ENCODE peak calls at places on chromosomes 4 and X, in seven cellular contexts. K is hepatocyte, R is SK-N-SH, E is MM.1S, Q is neural progenitor cell, O is HCT116, U is OCI-LY7. N is an unnamed sample.
A peak's percentile ranks its signal among the peaks of the same experiment; 100 is the strongest.

GRCh38 chrX:150348365-150348764 is 14.8 kb upstream of the MAMLD1 start:
- DNase-seq in K (peak; percentile 51), R (no peak), E (peak; percentile 62), Q (peak; percentile 50), O (no peak), U (no peak), N (peak; percentile 51)

GRCh38 chr4:18935956-18936355 is 914.4 kb upstream of the LCORL start:
- DNase-seq in K (no peak), R (no peak), E (no peak), Q (peak; percentile 68), O (no peak), U (no peak), N (no peak)

GRCh38 chr4:61199869-61200194 is 294 bp upstream of the ADGRL3 start:
- DNase-seq in K (no peak), R (no peak), E (no peak), Q (no peak), O (no peak), U (no peak), N (no peak)

GRCh38 chrX:126489141-126489540 is 63.5 kb downstream of the DCAF12L1 start:
- DNase-seq in K (no peak), R (no peak), E (no peak), Q (no peak), O (no peak), U (no peak), N (no peak)

GRCh38 chrX:154505726-154506125 is 10.3 kb downstream of the FAM3A start:
- DNase-seq in K (no peak), R (no peak), E (no peak), Q (no peak), O (no peak), U (no peak), N (peak; percentile 76)

GRCh38 chrX:6738518-6739470 is 203.9 kb upstream of the VCX3A start:
- DNase-seq in K (no peak), R (no peak), E (peak; percentile 92), Q (no peak), O (no peak), U (peak; percentile 88), N (no peak)

GRCh38 chrX:154793084-154793483 is 12.2 kb downstream of the MPP1 start:
- DNase-seq in K (no peak), R (no peak), E (no peak), Q (no peak), O (no peak), U (no peak), N (peak; percentile 70)

GRCh38 chrX:136711147-136711546 is 63.2 kb downstream of the CD40LG start:
- DNase-seq in K (peak; percentile 26), R (peak; percentile 42), E (peak; percentile 59), Q (peak; percentile 29), O (no peak), U (peak; percentile 7), N (peak; percentile 69)

GRCh38 chrX:316351-317325 is 2.0 kb downstream of the GTPBP6 start:
- DNase-seq in K (no peak), R (no peak), E (no peak), Q (no peak), O (no peak), U (no peak), N (no peak)

GRCh38 chr4:56744030-56744429 is 62.9 kb upstream of the HOPX start:
- DNase-seq in K (no peak), R (no peak), E (no peak), Q (no peak), O (no peak), U (no peak), N (no peak)

GRCh38 chrX:37302569-37302968 is 46.6 kb upstream of the PRRG1 start:
- DNase-seq in K (peak; percentile 50), R (no peak), E (no peak), Q (peak; percentile 27), O (peak; percentile 10), U (no peak), N (peak; percentile 52)

GRCh38 chrX:39862958-39863357 is 234.8 kb downstream of the BCOR start:
- DNase-seq in K (no peak), R (no peak), E (no peak), Q (no peak), O (no peak), U (no peak), N (no peak)

GRCh38 chrX:40173662-40174593 is 76.2 kb upstream of the BCOR start:
- DNase-seq in K (peak; percentile 76), R (peak; percentile 48), E (peak; percentile 79), Q (peak; percentile 50), O (peak; percentile 72), U (peak; percentile 71), N (peak; percentile 70)

GRCh38 chrX:111854778-111855490 is 21.0 kb upstream of the TRPC5OS start:
- DNase-seq in K (peak; percentile 54), R (peak; percentile 4), E (no peak), Q (no peak), O (peak; percentile 23), U (peak; percentile 1), N (no peak)

GRCh38 chr4:186723207-186724047 is at the start of gene FAT1:
- DNase-seq in K (peak; percentile 90), R (peak; percentile 85), E (peak; percentile 74), Q (peak; percentile 91), O (no peak), U (no peak), N (peak; percentile 72)

GRCh38 chrX:39911278-39911897 is 186.4 kb downstream of the BCOR start:
- DNase-seq in K (no peak), R (no peak), E (no peak), Q (no peak), O (no peak), U (no peak), N (no peak)

GRCh38 chr4:109406337-109406931 is 27.2 kb upstream of the SEC24B start:
- DNase-seq in K (peak; percentile 70), R (peak; percentile 29), E (peak; percentile 84), Q (peak; percentile 72), O (peak; percentile 59), U (peak; percentile 67), N (peak; percentile 70)

GRCh38 chr4:177093964-177094363 is 215.7 kb upstream of the NEIL3 start:
- DNase-seq in K (no peak), R (peak; percentile 15), E (peak; percentile 8), Q (no peak), O (no peak), U (no peak), N (no peak)

GRCh38 chrX:48569958-48570357 is 4.3 kb upstream of the RBM3 start:
- DNase-seq in K (no peak), R (no peak), E (no peak), Q (no peak), O (no peak), U (no peak), N (peak; percentile 47)

GRCh38 chrX:48576108-48576507 is 1.8 kb downstream of the RBM3 start:
- DNase-seq in K (no peak), R (no peak), E (no peak), Q (no peak), O (no peak), U (no peak), N (no peak)

GRCh38 chrX:48575642-48576041 is 1.4 kb downstream of the RBM3 start:
- DNase-seq in K (no peak), R (no peak), E (no peak), Q (no peak), O (no peak), U (no peak), N (no peak)

GRCh38 chrX:48574270-48575266 is at the start of gene RBM3:
- DNase-seq in K (peak; percentile 93), R (peak; percentile 85), E (peak; percentile 90), Q (peak; percentile 91), O (peak; percentile 77), U (peak; percentile 92), N (peak; percentile 92)

DNA sequence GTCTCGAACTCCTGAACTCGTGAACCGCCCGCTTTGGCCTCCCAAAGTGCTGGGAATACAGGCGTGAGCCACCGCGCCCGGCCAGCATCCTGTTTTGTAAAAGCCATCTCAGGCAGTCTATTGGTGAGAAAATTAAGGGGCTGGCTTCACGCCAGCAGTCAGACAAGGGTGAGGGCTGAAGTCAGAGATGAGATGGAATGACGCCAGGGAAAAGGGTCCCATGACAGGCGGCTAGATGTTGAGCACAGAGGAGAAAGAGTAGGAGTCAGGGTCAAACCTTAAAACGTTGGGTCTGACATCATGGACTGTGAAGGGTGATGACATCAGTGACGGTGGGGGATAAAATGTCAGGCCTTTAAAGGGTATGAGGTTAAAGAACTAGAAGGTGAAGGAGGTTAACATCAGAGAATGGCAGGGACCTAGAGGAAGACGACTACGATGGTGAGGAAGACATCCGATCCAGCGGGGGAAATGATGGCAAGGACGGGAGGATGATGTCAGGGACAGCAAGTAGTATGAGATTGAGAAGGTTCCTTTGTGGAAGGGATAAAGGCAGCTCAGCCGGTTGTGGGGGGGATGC is 504 bp upstream of the RBM3 start:
- DNase-seq in K (peak; percentile 28), R (peak; percentile 40), E (no peak), Q (no peak), O (no peak), U (no peak), N (no peak)
- H3K4me3 ChIP-seq in K (no peak overlapping the region), R (peak overlapping the region; percentile 82), E (peak overlapping the region; percentile 99), Q (peak overlapping the region; percentile 62), O (peak overlapping the region; percentile 84), U (peak overlapping the region; percentile 100), N (peak overlapping the region; percentile 99)

GRCh38 chr4:165785337-165785736 is 87.7 kb upstream of the TLL1 start:
- DNase-seq in K (no peak), R (no peak), E (no peak), Q (no peak), O (no peak), U (no peak), N (no peak)

GRCh38 chr4:165779950-165780670 is 92.9 kb upstream of the TLL1 start:
- DNase-seq in K (no peak), R (no peak), E (no peak), Q (no peak), O (no peak), U (no peak), N (no peak)

GRCh38 chr4:165784672-165785071 is 88.4 kb upstream of the TLL1 start:
- DNase-seq in K (no peak), R (no peak), E (no peak), Q (no peak), O (no peak), U (no peak), N (peak; percentile 6)

GRCh38 chr4:165783626-165784025 is 89.4 kb upstream of the TLL1 start:
- DNase-seq in K (no peak), R (no peak), E (no peak), Q (peak; percentile 26), O (no peak), U (no peak), N (no peak)

GRCh38 chr4:165780735-165781134 is 92.3 kb upstream of the TLL1 start:
- DNase-seq in K (no peak), R (no peak), E (peak; percentile 12), Q (no peak), O (no peak), U (no peak), N (no peak)
- TF ChIP-seq EZH2phosphoT487 in K (no peak), R (no peak), E (no peak), Q (no peak), O (no peak), U (no peak), N (no peak)

GRCh38 chr4:152937535-152938236 is 1.6 kb downstream of the FHDC1 start:
- DNase-seq in K (peak; percentile 77), R (peak; percentile 78), E (peak; percentile 32), Q (peak; percentile 61), O (no peak), U (no peak), N (no peak)
- H3K4me3 ChIP-seq in K (peak overlapping the region; percentile 96), R (peak overlapping the region; percentile 63), E (peak overlapping the region; percentile 86), Q (peak overlapping the region; percentile 79), O (peak overlapping the region; percentile 66), U (no peak overlapping the region), N (peak overlapping the region; percentile 85)

DNA sequence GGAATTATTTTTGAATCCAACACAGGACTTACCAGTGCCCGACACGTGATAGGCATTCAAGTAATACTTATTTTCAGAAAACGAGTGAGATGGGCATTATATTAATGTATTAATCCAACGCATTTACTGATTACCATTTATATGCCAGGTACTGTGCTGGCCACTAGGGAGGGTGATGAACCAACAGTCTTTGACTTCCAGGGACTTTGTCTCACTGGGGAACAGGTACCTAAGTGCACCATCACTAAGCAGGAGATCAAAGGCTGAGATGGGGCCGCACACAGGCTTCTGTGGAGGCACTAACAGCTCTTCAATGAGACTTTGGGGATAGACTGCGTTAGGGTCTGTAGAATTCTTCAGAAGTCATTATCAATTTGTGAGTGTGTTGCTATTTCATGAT is 5.7 kb upstream of the TADA2B start:
- DNase-seq in K (no peak), R (no peak), E (no peak), Q (no peak), O (no peak), U (no peak), N (no peak)
- TF ChIP-seq EZH2phosphoT487 in K (no peak), R (no peak), E (no peak), Q (no peak), O (no peak), U (no peak), N (no peak)